ENCODE peak calls at places on chromosomes 13 and 19, in four cellular contexts. V, Z, K and P are unnamed samples.
A peak's percentile ranks its signal among the peaks of the same experiment; 100 is the strongest.

GRCh38 chr19:57191141-57192063 is at the start of gene ZNF264:
- DNase-seq in V (peak; percentile 78), Z (peak; percentile 92), K (peak; percentile 93), P (peak; percentile 92)

GRCh38 chr19:2392366-2392765 is 32.3 kb downstream of the TMPRSS9 start:
- DNase-seq in V (no peak), Z (no peak), K (no peak), P (no peak)

GRCh38 chr13:53758946-53759345 is 730.3 kb downstream of the OLFM4 start:
- DNase-seq in V (no peak), Z (no peak), K (no peak), P (no peak)

GRCh38 chr19:45470147-45471081 is 2.6 kb downstream of the FOSB start:
- DNase-seq in V (peak; percentile 91), Z (no peak), K (peak; percentile 82), P (no peak)

GRCh38 chr19:30026933-30027332 is 84.9 kb downstream of the URI1 start:
- DNase-seq in V (no peak), Z (no peak), K (no peak), P (no peak)

GRCh38 chr13:43472980-43473379 is 313.8 kb downstream of the ENOX1 start:
- DNase-seq in V (no peak), Z (no peak), K (no peak), P (no peak)

GRCh38 chr19:45528744-45529453 is 21.6 kb downstream of the VASP start:
- DNase-seq in V (no peak), Z (peak; percentile 78), K (peak; percentile 74), P (peak; percentile 70)

GRCh38 chr13:111288276-111288675 is 32.2 kb upstream of the TEX29 start:
- DNase-seq in V (no peak), Z (no peak), K (no peak), P (no peak)

GRCh38 chr13:80341771-80342271 is 895 bp upstream of the SPRY2 start:
- DNase-seq in V (peak; percentile 52), Z (peak; percentile 61), K (peak; percentile 55), P (no peak)

GRCh38 chr19:38898788-38899446 is 501 bp downstream of the SIRT2 start:
- DNase-seq in V (peak; percentile 10), Z (no peak), K (no peak), P (peak; percentile 27)

GRCh38 chr19:18898533-18899408 is 2.8 kb upstream of the CERS1 start:
- DNase-seq in V (no peak), Z (no peak), K (no peak), P (no peak)

GRCh38 chr13:112629161-112629560 is 41.2 kb upstream of the TUBGCP3 start:
- DNase-seq in V (no peak), Z (no peak), K (no peak), P (no peak)

GRCh38 chr13:34967851-34968562 is 25.9 kb downstream of the NBEA start:
- DNase-seq in V (peak; percentile 67), Z (no peak), K (no peak), P (no peak)

GRCh38 chr19:24099829-24100228 is 12.8 kb downstream of the ZNF254 start:
- DNase-seq in V (peak; percentile 42), Z (no peak), K (no peak), P (no peak)

GRCh38 chr19:33684550-33685303 is 63.0 kb downstream of the CHST8 start:
- DNase-seq in V (no peak), Z (peak; percentile 20), K (peak; percentile 21), P (no peak)

GRCh38 chr13:91132786-91133185 is 214.7 kb upstream of the MIR17HG start:
- DNase-seq in V (peak; percentile 34), Z (no peak), K (no peak), P (no peak)

GRCh38 chr19:30864460-30865215 is 484.6 kb downstream of the TSHZ3 start:
- DNase-seq in V (no peak), Z (peak; percentile 26), K (no peak), P (no peak)

GRCh38 chr13:49213539-49213938 is 6.6 kb upstream of the MLNR start:
- DNase-seq in V (no peak), Z (no peak), K (no peak), P (no peak)

GRCh38 chr13:109789262-109789661 is 2.9 kb upstream of the IRS2 start:
- DNase-seq in V (no peak), Z (peak; percentile 40), K (peak; percentile 47), P (no peak)

GRCh38 chr19:49403404-49404187 is 15.5 kb downstream of the KASH5 start:
- DNase-seq in V (peak; percentile 20), Z (no peak), K (no peak), P (no peak)

GRCh38 chr19:2809387-2810140 is 10.1 kb upstream of the ZNF554 start:
- DNase-seq in V (no peak), Z (no peak), K (peak; percentile 58), P (no peak)

GRCh38 chr19:14081797-14082674 is 3.5 kb downstream of the C19orf67 start:
- DNase-seq in V (peak; percentile 31), Z (peak; percentile 67), K (peak; percentile 60), P (peak; percentile 45)

GRCh38 chr13:79533781-79534400 is 52.9 kb downstream of the NDFIP2 start:
- DNase-seq in V (peak; percentile 46), Z (no peak), K (no peak), P (no peak)

GRCh38 chr13:43786766-43787517 is at the start of gene ENOX1:
- DNase-seq in V (peak; percentile 51), Z (peak; percentile 60), K (peak; percentile 45), P (peak; percentile 49)

GRCh38 chr13:49935171-49936084 is 712 bp downstream of the SPRYD7 start:
- DNase-seq in V (peak; percentile 57), Z (peak; percentile 37), K (peak; percentile 60), P (peak; percentile 33)

GRCh38 chr13:30340367-30341184 is 33.2 kb upstream of the KATNAL1 start:
- DNase-seq in V (peak; percentile 79), Z (peak; percentile 53), K (peak; percentile 86), P (no peak)

GRCh38 chr19:7839476-7839875 is 9.5 kb downstream of the EVI5L start:
- DNase-seq in V (no peak), Z (no peak), K (no peak), P (no peak)

GRCh38 chr19:32337176-32337808 is 8.1 kb upstream of the ZNF507 start:
- DNase-seq in V (no peak), Z (no peak), K (no peak), P (no peak)

GRCh38 chr13:27481766-27482165 is 31.4 kb upstream of the MTIF3 start:
- DNase-seq in V (no peak), Z (peak; percentile 27), K (peak; percentile 11), P (peak; percentile 54)

GRCh38 chr13:49791214-49791752 is 1.2 kb downstream of the KPNA3 start:
- DNase-seq in V (peak; percentile 8), Z (peak; percentile 55), K (peak; percentile 37), P (no peak)

GRCh38 chr13:109088101-109088500 is 458.7 kb downstream of the MYO16 start:
- DNase-seq in V (no peak), Z (no peak), K (no peak), P (no peak)

GRCh38 chr19:38111898-38112297 is 112.1 kb downstream of the DPF1 start:
- DNase-seq in V (no peak), Z (no peak), K (no peak), P (no peak)

GRCh38 chr19:50932018-50932689 is 20.7 kb downstream of the KLK5 start:
- DNase-seq in V (no peak), Z (no peak), K (no peak), P (no peak)

GRCh38 chr13:60143775-60144174 is 20.0 kb downstream of the DIAPH3 start:
- DNase-seq in V (no peak), Z (no peak), K (no peak), P (no peak)

GRCh38 chr19:34454685-34455084 is 26.5 kb downstream of the UBA2 start:
- DNase-seq in V (no peak), Z (no peak), K (no peak), P (no peak)

GRCh38 chr13:49370390-49370789 is 73.5 kb downstream of the CAB39L start:
- DNase-seq in V (no peak), Z (no peak), K (no peak), P (no peak)

GRCh38 chr13:53848546-53848945 is 819.9 kb downstream of the OLFM4 start:
- DNase-seq in V (no peak), Z (no peak), K (no peak), P (no peak)

GRCh38 chr13:67023088-67023893 is 206.8 kb downstream of the PCDH9 start:
- DNase-seq in V (peak; percentile 98), Z (peak; percentile 6), K (no peak), P (no peak)

GRCh38 chr13:74021507-74021906 is 112.7 kb downstream of the KLF12 start:
- DNase-seq in V (no peak), Z (no peak), K (no peak), P (no peak)

GRCh38 chr13:74015137-74015536 is 119.1 kb downstream of the KLF12 start:
- DNase-seq in V (no peak), Z (no peak), K (no peak), P (no peak)

GRCh38 chr13:74017301-74018092 is 116.7 kb downstream of the KLF12 start:
- DNase-seq in V (no peak), Z (no peak), K (no peak), P (no peak)
- H3K4me1 ChIP-seq in V (no peaks in the 10 kb centered on the region), Z (no peaks in the 10 kb centered on the region), K (no peaks in the 10 kb centered on the region), P (peaks cover 3% of the 10 kb centered on the region)

GRCh38 chr13:46662690-46663089 is 109.7 kb downstream of the LRCH1 start:
- DNase-seq in V (no peak), Z (no peak), K (no peak), P (no peak)
- H3K27ac ChIP-seq in V (no peak overlapping the region), Z (peak overlapping the region; percentile 47), K (no peak overlapping the region), P (peak overlapping the region; percentile 3)

DNA sequence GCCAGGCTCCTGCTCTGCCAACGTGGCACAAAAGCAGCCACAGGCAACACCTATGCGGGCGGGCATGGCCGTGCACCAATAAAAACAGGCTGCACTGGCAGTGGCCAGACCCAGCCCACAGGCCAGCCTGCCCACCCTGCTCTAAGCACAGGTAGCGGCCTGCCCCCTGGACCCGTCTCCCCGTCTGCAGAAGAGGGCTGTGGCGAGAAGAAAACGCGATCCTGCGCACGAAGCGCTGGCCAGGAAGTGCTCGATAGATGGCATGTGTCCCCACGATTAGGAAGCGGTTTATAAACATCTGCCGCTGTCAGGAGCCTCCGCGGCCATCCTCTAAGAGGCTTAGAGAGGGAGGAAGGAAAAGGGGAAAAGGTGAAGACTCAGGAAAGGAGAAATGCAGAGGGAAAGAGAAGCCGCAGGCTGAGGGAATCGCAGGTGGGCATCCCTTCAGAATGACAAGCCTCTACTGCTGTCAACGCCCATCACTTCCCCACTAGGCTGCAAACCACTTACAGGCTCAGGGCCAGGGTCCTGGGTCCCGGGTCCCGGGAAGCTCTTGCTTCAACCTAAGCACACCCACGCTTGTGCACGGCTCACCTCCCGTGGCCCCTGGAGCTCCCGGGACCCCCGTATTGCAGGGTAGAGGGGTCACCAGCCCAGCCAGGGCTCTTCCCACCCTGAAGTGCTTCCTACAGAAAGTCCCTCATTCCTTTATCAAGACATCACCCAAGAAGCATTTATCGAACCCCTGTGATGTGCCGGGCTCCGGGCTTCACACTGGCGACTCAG is 10.5 kb downstream of the MLLT1 start:
- DNase-seq in V (no peak), Z (no peak), K (no peak), P (no peak)
- H3K4me1 ChIP-seq in V (peaks cover 36% of the 10 kb centered on the region), Z (peaks cover 45% of the 10 kb centered on the region), K (peaks cover 34% of the 10 kb centered on the region), P (peaks cover 51% of the 10 kb centered on the region)

GRCh38 chr19:54896036-54896435 is 9.9 kb upstream of the NCR1 start:
- DNase-seq in V (no peak), Z (no peak), K (no peak), P (no peak)

GRCh38 chr19:54889566-54889965 is 15.5 kb downstream of the FCAR start:
- DNase-seq in V (no peak), Z (no peak), K (no peak), P (no peak)

GRCh38 chr19:54893406-54893805 is 12.5 kb upstream of the NCR1 start:
- DNase-seq in V (no peak), Z (no peak), K (no peak), P (no peak)
- H3K27ac ChIP-seq in V (no peak overlapping the region), Z (no peak overlapping the region), K (no peak overlapping the region), P (no peak overlapping the region)